ENCODE peak calls at places on chromosomes 13 and 19, in ten cellular contexts. U, I, J, D, H, R, X, W, M and L are unnamed samples.
A peak's percentile ranks its signal among the peaks of the same experiment; 100 is the strongest.

GRCh38 chr19:7515471-7516226 is at the start of gene ZNF358:
- DNase-seq in U (peak; percentile 24), I (no peak), J (peak; percentile 45), D (peak; percentile 63), H (peak; percentile 80), R (peak; percentile 33), X (no peak), W (peak; percentile 58), M (peak; percentile 85), L (peak; percentile 21)

GRCh38 chr13:101942038-101942437 is 459.8 kb downstream of the FGF14 start:
- DNase-seq in U (no peak), I (peak; percentile 41), J (no peak), D (no peak), H (peak; percentile 73), R (no peak), X (peak; percentile 37), W (peak; percentile 62), M (peak; percentile 59), L (no peak)

GRCh38 chr13:80923907-80924306 is 583.0 kb upstream of the SPRY2 start:
- DNase-seq in U (no peak), I (no peak), J (no peak), D (no peak), H (no peak), R (no peak), X (no peak), W (peak; percentile 2), M (no peak), L (no peak)

GRCh38 chr13:113076681-113077401 is 28.8 kb upstream of the F7 start:
- DNase-seq in U (no peak), I (no peak), J (no peak), D (no peak), H (no peak), R (no peak), X (no peak), W (no peak), M (no peak), L (no peak)

GRCh38 chr13:102212729-102213128 is 189.1 kb downstream of the FGF14 start:
- DNase-seq in U (no peak), I (no peak), J (no peak), D (no peak), H (no peak), R (no peak), X (no peak), W (no peak), M (no peak), L (no peak)

GRCh38 chr13:45396548-45397095 is 21.6 kb downstream of the SLC25A30 start:
- DNase-seq in U (no peak), I (no peak), J (peak; percentile 5), D (no peak), H (no peak), R (no peak), X (peak; percentile 55), W (no peak), M (no peak), L (no peak)

GRCh38 chr19:1103691-1104451 is at the start of gene GPX4:
- DNase-seq in U (peak; percentile 99), I (peak; percentile 97), J (peak; percentile 98), D (peak; percentile 95), H (peak; percentile 100), R (peak; percentile 93), X (peak; percentile 99), W (peak; percentile 100), M (peak; percentile 100), L (peak; percentile 99)

GRCh38 chr13:48828962-48829405 is 146.7 kb upstream of the FNDC3A start:
- DNase-seq in U (no peak), I (peak; percentile 74), J (no peak), D (no peak), H (no peak), R (no peak), X (no peak), W (no peak), M (no peak), L (no peak)

GRCh38 chr13:44281252-44282000 is 92.2 kb upstream of the SERP2 start:
- DNase-seq in U (no peak), I (peak; percentile 72), J (no peak), D (no peak), H (no peak), R (no peak), X (no peak), W (no peak), M (no peak), L (no peak)

GRCh38 chr19:51361228-51361627 is 5.0 kb downstream of the ETFB start:
- DNase-seq in U (no peak), I (no peak), J (no peak), D (no peak), H (no peak), R (no peak), X (no peak), W (no peak), M (no peak), L (no peak)

GRCh38 chr13:75419656-75420055 is 62.3 kb downstream of the TBC1D4 start:
- DNase-seq in U (no peak), I (no peak), J (no peak), D (no peak), H (no peak), R (no peak), X (no peak), W (no peak), M (no peak), L (no peak)

GRCh38 chr13:21256351-21256761 is 79.9 kb downstream of the MRPL57 start:
- DNase-seq in U (no peak), I (no peak), J (no peak), D (no peak), H (no peak), R (no peak), X (no peak), W (no peak), M (no peak), L (no peak)

GRCh38 chr19:31498781-31499180 is 149.5 kb upstream of the TSHZ3 start:
- DNase-seq in U (no peak), I (no peak), J (no peak), D (no peak), H (no peak), R (no peak), X (no peak), W (no peak), M (no peak), L (no peak)

GRCh38 chr19:2332341-2333026 is 4.0 kb downstream of the SPPL2B start:
- DNase-seq in U (peak; percentile 56), I (no peak), J (peak; percentile 58), D (no peak), H (no peak), R (no peak), X (no peak), W (no peak), M (no peak), L (peak; percentile 13)

GRCh38 chr19:16263115-16263839 is 61.3 kb upstream of the KLF2 start:
- DNase-seq in U (no peak), I (no peak), J (no peak), D (no peak), H (no peak), R (no peak), X (no peak), W (no peak), M (no peak), L (no peak)

GRCh38 chr13:21435710-21436151 is 23.4 kb downstream of the ZDHHC20 start:
- DNase-seq in U (no peak), I (peak; percentile 34), J (no peak), D (no peak), H (no peak), R (no peak), X (peak; percentile 46), W (peak; percentile 78), M (peak; percentile 94), L (no peak)

GRCh38 chr13:110308377-110309158 is 1.5 kb downstream of the COL4A2 start:
- DNase-seq in U (no peak), I (peak; percentile 51), J (no peak), D (peak; percentile 39), H (no peak), R (no peak), X (no peak), W (peak; percentile 72), M (peak; percentile 73), L (no peak)

GRCh38 chr19:44738161-44738535 is 10.4 kb upstream of the BCL3 start:
- DNase-seq in U (no peak), I (no peak), J (no peak), D (no peak), H (no peak), R (no peak), X (no peak), W (no peak), M (no peak), L (no peak)

GRCh38 chr13:114320065-114320464 is 5.8 kb downstream of the CHAMP1 start:
- DNase-seq in U (no peak), I (no peak), J (no peak), D (no peak), H (no peak), R (no peak), X (no peak), W (no peak), M (peak; percentile 24), L (no peak)

GRCh38 chr19:13411899-13412298 is 94.4 kb downstream of the CACNA1A start:
- DNase-seq in U (no peak), I (no peak), J (no peak), D (no peak), H (no peak), R (no peak), X (no peak), W (no peak), M (no peak), L (no peak)

GRCh38 chr19:55344444-55344843 is 4.8 kb downstream of the KMT5C start:
- DNase-seq in U (no peak), I (no peak), J (no peak), D (no peak), H (peak; percentile 52), R (peak; percentile 13), X (no peak), W (peak; percentile 29), M (no peak), L (no peak)

GRCh38 chr19:37303591-37304171 is 67.2 kb upstream of the ZNF527 start:
- DNase-seq in U (no peak), I (no peak), J (no peak), D (no peak), H (no peak), R (no peak), X (no peak), W (no peak), M (no peak), L (no peak)

GRCh38 chr13:21668665-21669599 is 1.9 kb upstream of the FGF9 start:
- DNase-seq in U (peak; percentile 49), I (no peak), J (peak; percentile 44), D (peak; percentile 31), H (no peak), R (no peak), X (peak; percentile 58), W (peak; percentile 33), M (peak; percentile 47), L (peak; percentile 48)

GRCh38 chr19:16897572-16898056 is 8.8 kb downstream of the F2RL3 start:
- DNase-seq in U (peak; percentile 27), I (no peak), J (peak; percentile 11), D (no peak), H (no peak), R (no peak), X (no peak), W (no peak), M (peak; percentile 51), L (no peak)

GRCh38 chr13:90118467-90119071 is 1228.9 kb upstream of the MIR17HG start:
- DNase-seq in U (no peak), I (no peak), J (no peak), D (no peak), H (no peak), R (no peak), X (no peak), W (no peak), M (no peak), L (no peak)

GRCh38 chr13:36997716-36998427 is 1.3 kb downstream of the ALG5 start:
- DNase-seq in U (no peak), I (no peak), J (no peak), D (no peak), H (no peak), R (no peak), X (no peak), W (no peak), M (peak; percentile 51), L (no peak)

GRCh38 chr13:51318015-51318414 is 21.5 kb upstream of the SERPINE3 start:
- DNase-seq in U (no peak), I (no peak), J (no peak), D (no peak), H (no peak), R (no peak), X (no peak), W (no peak), M (no peak), L (no peak)

GRCh38 chr19:29217591-29217990 is 4.6 kb upstream of the UQCRFS1 start:
- DNase-seq in U (no peak), I (no peak), J (no peak), D (no peak), H (no peak), R (no peak), X (no peak), W (no peak), M (no peak), L (no peak)